ENCODE peak calls at places on chromosomes 16 and 17, in seven cellular contexts. M is H9, T is IMR-90, U is mesendoderm, X is neuronal stem cell, J is mesenchymal stem cell, P is H1. C is an unnamed sample.

GRCh38 chr17:79832211-79833109 is 6.8 kb downstream of the CBX4 start:
- DNase-seq in M (peak), T (no peak), U (no peak), X (no peak), J (peak), P (no peak), C (no peak)

GRCh38 chr16:24822974-24823373 is 22.8 kb upstream of the SLC5A11 start:
- DNase-seq in M (no peak), T (no peak), U (no peak), X (no peak), J (no peak), P (no peak), C (no peak)

GRCh38 chr16:66961065-66961744 is at the start of gene CES3:
- DNase-seq in M (peak), T (peak), U (peak), X (peak), J (peak), P (peak), C (peak)

GRCh38 chr17:43543300-43543699 is 2.8 kb downstream of the ETV4 start:
- DNase-seq in M (peak), T (peak), U (no peak), X (no peak), J (no peak), P (no peak), C (no peak)

GRCh38 chr16:49952386-49952785 is 72.6 kb upstream of the CNEP1R1 start:
- DNase-seq in M (no peak), T (no peak), U (peak), X (no peak), J (peak), P (no peak), C (peak)

GRCh38 chr16:11742536-11743307 is at the start of gene TXNDC11:
- DNase-seq in M (peak), T (peak), U (peak), X (peak), J (peak), P (peak), C (peak)

GRCh38 chr16:87160752-87161337 is 156.3 kb downstream of the C16orf95 start:
- DNase-seq in M (no peak), T (no peak), U (no peak), X (no peak), J (no peak), P (no peak), C (no peak)

GRCh38 chr17:45221081-45221996 is at the start of gene FMNL1:
- DNase-seq in M (no peak), T (no peak), U (no peak), X (no peak), J (no peak), P (no peak), C (no peak)

GRCh38 chr16:79639576-79640311 is 39.2 kb upstream of the MAF start:
- DNase-seq in M (no peak), T (no peak), U (no peak), X (no peak), J (peak), P (no peak), C (no peak)

GRCh38 chr17:73189417-73190099 is 3.3 kb upstream of the COG1 start:
- DNase-seq in M (peak), T (peak), U (peak), X (peak), J (peak), P (no peak), C (peak)

GRCh38 chr17:44223574-44224046 is 4.1 kb upstream of the UBTF start:
- DNase-seq in M (no peak), T (peak), U (no peak), X (no peak), J (no peak), P (no peak), C (no peak)

GRCh38 chr17:28657756-28658155 is 4.0 kb downstream of the SDF2 start:
- DNase-seq in M (no peak), T (peak), U (no peak), X (no peak), J (peak), P (no peak), C (no peak)

GRCh38 chr17:18960241-18960665 is 8.3 kb downstream of the SLC5A10 start:
- DNase-seq in M (no peak), T (no peak), U (no peak), X (no peak), J (no peak), P (no peak), C (no peak)

GRCh38 chr16:12329246-12329995 is 352.9 kb downstream of the SNX29 start:
- DNase-seq in M (no peak), T (no peak), U (no peak), X (no peak), J (no peak), P (no peak), C (no peak)

GRCh38 chr17:40727447-40728231 is 24.1 kb upstream of the KRT24 start:
- DNase-seq in M (no peak), T (peak), U (no peak), X (no peak), J (peak), P (no peak), C (peak)

GRCh38 chr17:44266402-44267164 is 1.4 kb downstream of the SLC4A1 start:
- DNase-seq in M (no peak), T (no peak), U (no peak), X (no peak), J (no peak), P (no peak), C (no peak)

GRCh38 chr16:52069866-52070265 is 477.1 kb downstream of the TOX3 start:
- DNase-seq in M (peak), T (peak), U (peak), X (peak), J (peak), P (no peak), C (peak)

GRCh38 chr17:29836643-29837042 is 93.4 kb downstream of the SSH2 start:
- DNase-seq in M (no peak), T (peak), U (no peak), X (no peak), J (peak), P (no peak), C (peak)

GRCh38 chr17:46173153-46173552 is 20.1 kb downstream of the KANSL1 start:
- DNase-seq in M (no peak), T (no peak), U (no peak), X (no peak), J (no peak), P (no peak), C (no peak)

GRCh38 chr17:40069751-40070643 is 7.2 kb downstream of the THRA start:
- DNase-seq in M (peak), T (peak), U (no peak), X (no peak), J (peak), P (no peak), C (no peak)

GRCh38 chr17:2703606-2704005 is 8.0 kb downstream of the CLUH start:
- DNase-seq in M (no peak), T (no peak), U (no peak), X (no peak), J (no peak), P (no peak), C (no peak)

GRCh38 chr16:6524501-6524900 is 808.1 kb upstream of the RBFOX1 start:
- DNase-seq in M (no peak), T (no peak), U (no peak), X (no peak), J (no peak), P (no peak), C (no peak)

GRCh38 chr16:84511821-84512220 is 7.4 kb upstream of the MEAK7 start:
- DNase-seq in M (no peak), T (no peak), U (no peak), X (no peak), J (no peak), P (no peak), C (no peak)

GRCh38 chr16:19805459-19806160 is 79.0 kb downstream of the GPRC5B start:
- DNase-seq in M (no peak), T (no peak), U (no peak), X (no peak), J (no peak), P (no peak), C (no peak)

GRCh38 chr17:65027305-65027704 is 29.2 kb downstream of the GNA13 start:
- DNase-seq in M (peak), T (peak), U (peak), X (no peak), J (peak), P (peak), C (peak)

GRCh38 chr17:1050246-1050995 is 53.5 kb downstream of the TIMM22 start:
- DNase-seq in M (no peak), T (no peak), U (no peak), X (no peak), J (no peak), P (no peak), C (no peak)

GRCh38 chr17:17141860-17142552 is 64.1 kb downstream of the PLD6 start:
- DNase-seq in M (peak), T (peak), U (peak), X (peak), J (peak), P (no peak), C (no peak)
- H3K9ac ChIP-seq in M (no peak), T (no peak), U (no peak), X (peak), J (no peak), P (no peak), C (no peak)

DNA sequence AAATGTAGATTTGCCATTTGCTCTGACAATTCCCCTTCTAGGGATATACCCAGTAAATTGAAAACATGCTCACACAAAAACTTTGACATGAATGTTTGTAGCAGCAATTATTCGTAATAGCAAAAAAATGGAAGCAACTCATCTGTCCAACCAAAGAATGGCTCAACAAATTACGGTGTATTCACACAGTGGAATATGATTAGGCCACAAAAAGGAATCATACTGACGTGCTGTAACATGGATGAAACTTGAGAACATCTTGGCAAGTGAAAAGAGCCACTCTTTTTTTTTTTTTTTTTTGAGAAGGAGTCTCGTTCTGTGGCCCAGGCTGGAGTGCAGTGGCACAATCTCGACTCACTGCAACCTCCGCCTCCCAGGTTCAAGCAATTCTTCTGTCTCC is 24.1 kb upstream of the SPNS3 start:
- DNase-seq in M (no peak), T (peak), U (no peak), X (no peak), J (no peak), P (no peak), C (no peak)
- H3K23ac ChIP-seq in M (no peak), T (no peak), U (no peak), X (no peak), J (no peak), P (no peak), C (no peak)

GRCh38 chr17:75487351-75488070 is 27.8 kb downstream of the CASKIN2 start:
- DNase-seq in M (no peak), T (no peak), U (peak), X (no peak), J (peak), P (no peak), C (no peak)
- H3K9ac ChIP-seq in M (no peak), T (no peak), U (no peak), X (no peak), J (no peak), P (no peak), C (no peak)

DNA sequence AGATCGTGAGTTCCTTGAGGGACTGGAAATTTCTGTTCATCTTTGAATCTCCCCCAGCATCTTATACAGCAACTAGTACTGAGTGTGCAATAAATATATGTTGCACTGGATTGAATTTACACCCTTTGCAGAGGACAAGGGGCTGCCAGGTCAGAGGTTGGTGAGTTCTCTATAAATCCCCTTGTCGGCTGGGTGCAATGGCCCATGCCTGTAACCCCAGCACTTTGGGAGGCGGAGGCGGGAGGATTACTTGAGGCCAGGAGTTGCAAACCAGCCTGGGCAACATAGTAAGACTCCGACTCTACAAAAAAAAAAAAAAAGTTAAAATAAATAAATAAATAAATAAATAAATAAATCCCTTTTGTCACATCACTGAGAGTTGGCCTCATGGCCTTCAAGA is 9.4 kb upstream of the SP6 start:
- DNase-seq in M (no peak), T (no peak), U (no peak), X (no peak), J (no peak), P (no peak), C (no peak)
- H3K23ac ChIP-seq in M (no peak), T (no peak), U (no peak), X (no peak), J (no peak), P (no peak), C (no peak)